ENCODE peak calls at places on chromosomes 3 and 15, in four cellular contexts. Y is IMR-90, I is cardiac fibroblast, A is cardiac muscle cell. E is an unnamed sample.

GRCh38 chr15:58703610-58704009 is 45.9 kb downstream of the ADAM10 start:
- DNase-seq in I (no peak), A (no peak), Y (no peak), E (no peak)

GRCh38 chr3:11591401-11592266 is 52.1 kb downstream of the VGLL4 start:
- DNase-seq in I (peak; percentile 82), Y (peak; percentile 87), A (peak; percentile 79), E (no peak)

GRCh38 chr3:10599444-10599843 is 94.1 kb upstream of the ATP2B2 start:
- DNase-seq in I (no peak), A (no peak), Y (no peak), E (no peak)

GRCh38 chr3:190303887-190304286 is 18.4 kb downstream of the CLDN1 start:
- DNase-seq in Y (no peak), I (no peak), A (no peak), E (no peak)

GRCh38 chr15:28992996-28993719 is 107.4 kb downstream of the APBA2 start:
- DNase-seq in I (no peak), A (peak; percentile 71), Y (no peak), E (no peak)

GRCh38 chr3:89472101-89472500 is 364.7 kb downstream of the EPHA3 start:
- DNase-seq in A (no peak), I (no peak), Y (no peak), E (no peak)

GRCh38 chr15:100525894-100526512 is 2.7 kb downstream of the CERS3 start:
- DNase-seq in I (no peak), A (no peak), Y (no peak), E (no peak)

GRCh38 chr3:171185359-171185758 is 158.8 kb upstream of the SLC2A2 start:
- DNase-seq in A (peak; percentile 21), Y (no peak), I (no peak), E (no peak)

GRCh38 chr3:159760056-159760455 is 228.6 kb upstream of the IL12A start:
- DNase-seq in A (no peak), Y (peak; percentile 38), I (no peak), E (no peak)

GRCh38 chr15:77840962-77841361 is 208.2 kb upstream of the LINGO1 start:
- DNase-seq in A (no peak), I (peak; percentile 89), Y (peak; percentile 80), E (no peak)

GRCh38 chr3:9420850-9421549 is 23.6 kb downstream of the SETD5 start:
- DNase-seq in I (peak; percentile 63), Y (peak; percentile 57), A (no peak), E (no peak)

GRCh38 chr15:49621327-49622210 is 721 bp downstream of the DTWD1 start:
- DNase-seq in A (no peak), I (peak; percentile 39), Y (no peak), E (no peak)

GRCh38 chr3:17847156-17847555 is 104.7 kb upstream of the TBC1D5 start:
- DNase-seq in I (no peak), A (no peak), Y (no peak), E (no peak)

GRCh38 chr15:67520976-67521769 is at the start of gene C15orf61:
- DNase-seq in I (peak; percentile 70), Y (peak; percentile 75), A (peak; percentile 86), E (peak; percentile 75)

GRCh38 chr3:46228259-46229222 is 13.7 kb upstream of the CCR3 start:
- DNase-seq in I (peak; percentile 64), A (no peak), Y (peak; percentile 44), E (no peak)

GRCh38 chr3:114331007-114331406 is 37.2 kb downstream of the TIGIT start:
- DNase-seq in Y (no peak), I (no peak), A (no peak), E (no peak)

GRCh38 chr3:85790445-85791030 is 831.7 kb downstream of the CADM2 start:
- DNase-seq in I (no peak), A (no peak), Y (no peak), E (no peak)

GRCh38 chr15:85482896-85483295 is 102.5 kb downstream of the AKAP13 start:
- DNase-seq in A (no peak), Y (peak; percentile 92), I (peak; percentile 80), E (no peak)

GRCh38 chr3:154132777-154133375 is 11.7 kb downstream of the ARHGEF26 start:
- DNase-seq in I (no peak), A (no peak), Y (peak; percentile 11), E (no peak)

GRCh38 chr15:88127477-88127799 is 129.1 kb downstream of the NTRK3 start:
- DNase-seq in I (no peak), Y (no peak), A (no peak), E (no peak)

GRCh38 chr15:79673416-79674123 is 223.2 kb downstream of the MTHFS start:
- DNase-seq in Y (peak; percentile 58), A (no peak), I (peak; percentile 87), E (no peak)

GRCh38 chr15:25790003-25790660 is 73.0 kb downstream of the ATP10A start:
- DNase-seq in Y (peak; percentile 90), I (peak; percentile 94), A (no peak), E (no peak)

GRCh38 chr3:43964640-43965039 is 273.9 kb downstream of the ABHD5 start:
- DNase-seq in I (no peak), A (no peak), Y (no peak), E (no peak)

GRCh38 chr3:29324180-29324651 is 43.3 kb downstream of the RBMS3 start:
- DNase-seq in Y (peak; percentile 67), A (no peak), I (peak; percentile 95), E (no peak)

GRCh38 chr3:70736009-70736408 is 423.6 kb upstream of the MDFIC2 start:
- DNase-seq in I (peak; percentile 69), A (no peak), Y (peak; percentile 37), E (no peak)

GRCh38 chr3:66561374-66561773 is 60.6 kb upstream of the LRIG1 start:
- DNase-seq in Y (peak; percentile 41), I (peak; percentile 38), A (no peak), E (no peak)

GRCh38 chr3:49625071-49625470 is 49.1 kb upstream of the APEH start:
- DNase-seq in A (no peak), I (no peak), Y (no peak), E (no peak)

GRCh38 chr3:31462050-31462569 is 70.6 kb upstream of the STT3B start:
- DNase-seq in Y (no peak), A (no peak), I (peak; percentile 22), E (no peak)

GRCh38 chr15:52234596-52235541 is 43.7 kb upstream of the GNB5 start:
- DNase-seq in Y (no peak), A (no peak), I (no peak), E (no peak)

GRCh38 chr3:150050510-150050909 is 79.8 kb upstream of the PFN2 start:
- DNase-seq in A (no peak), Y (no peak), I (peak; percentile 18), E (no peak)

GRCh38 chr3:70386043-70386442 is 73.6 kb upstream of the MDFIC2 start:
- DNase-seq in I (no peak), A (no peak), Y (no peak), E (no peak)

GRCh38 chr15:32774022-32774421 is 56.2 kb downstream of the GREM1 start:
- DNase-seq in A (no peak), Y (peak; percentile 98), I (peak; percentile 98), E (no peak)

DNA sequence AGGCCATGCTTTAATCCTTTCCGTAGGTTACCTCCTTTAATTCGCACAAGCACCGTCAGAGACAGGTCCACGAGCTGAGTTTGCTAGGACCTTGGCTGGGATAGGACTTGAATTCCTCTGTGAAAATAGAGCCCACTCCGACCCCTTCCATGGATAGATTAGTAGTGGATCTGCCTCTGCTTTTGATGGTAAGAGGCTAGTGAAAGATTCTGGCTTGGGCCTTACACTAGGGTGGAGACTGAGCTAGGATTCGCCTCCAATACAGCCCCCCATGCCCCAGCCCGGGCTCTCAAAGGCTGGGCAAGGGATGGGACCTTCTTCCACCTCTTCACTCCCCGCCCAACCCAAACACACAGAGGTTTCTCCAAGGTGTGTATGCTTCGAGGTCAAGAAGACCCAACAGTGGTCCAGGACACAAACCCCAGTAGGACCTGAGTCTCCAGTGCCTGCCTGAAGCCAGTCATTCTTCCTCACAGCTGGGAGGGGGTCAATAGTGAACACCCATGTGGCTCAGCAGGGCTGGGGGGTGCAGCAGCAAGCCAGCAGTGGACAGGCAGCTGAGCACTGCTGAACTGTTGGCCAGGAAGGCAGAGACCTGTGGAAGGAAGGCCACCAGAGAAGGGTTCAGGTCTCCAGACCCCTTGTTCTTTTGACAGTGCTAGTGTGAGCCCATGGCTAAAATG is 75.7 kb downstream of the SPSB4 start:
- DNase-seq in A (no peak), Y (no peak), I (no peak), E (no peak)
- TF ChIP-seq CTCF in A (no peak), Y (no peak), I (no peak), E (no peak)

DNA sequence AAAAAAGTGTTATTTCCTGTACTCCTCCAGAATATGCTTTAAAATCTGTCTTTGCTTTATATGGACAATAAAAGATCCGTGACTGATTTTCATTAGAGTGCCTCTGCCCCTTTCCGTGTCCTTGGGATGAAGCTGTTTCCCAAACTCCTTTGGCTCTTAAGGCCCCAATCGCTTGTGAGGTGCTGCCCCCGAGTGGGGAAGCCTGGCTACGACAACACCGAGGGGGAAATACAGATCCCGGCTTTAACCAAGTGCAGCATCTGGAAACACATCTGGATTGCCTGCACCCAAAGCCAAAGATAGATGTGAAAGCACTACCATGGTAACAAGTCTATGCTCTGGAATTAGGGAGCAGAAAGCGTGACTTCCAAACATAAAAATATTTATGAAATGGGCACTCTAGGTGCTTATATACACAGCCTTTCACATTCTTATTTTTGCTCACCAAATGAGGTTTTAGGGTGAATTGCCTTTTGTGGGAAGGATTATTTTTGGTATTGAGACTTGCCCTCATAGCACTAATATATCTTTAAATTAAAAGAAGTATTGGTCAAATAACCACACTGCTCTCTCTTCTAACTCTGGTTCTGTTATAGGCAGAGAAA is 40.6 kb upstream of the ADCY5 start:
- DNase-seq in I (peak; percentile 77), Y (peak; percentile 56), A (peak; percentile 86), E (peak; percentile 57)
- TF ChIP-seq CTCF in I (peak; percentile 91), Y (peak; percentile 88), A (peak; percentile 98), E (peak; percentile 96)

GRCh38 chr3:68206524-68207117 is 552.2 kb upstream of the SUCLG2 start:
- DNase-seq in I (no peak), A (no peak), Y (no peak), E (no peak)
- TF ChIP-seq CTCF in I (no peak), A (no peak), Y (no peak), E (peak; percentile 2)

DNA sequence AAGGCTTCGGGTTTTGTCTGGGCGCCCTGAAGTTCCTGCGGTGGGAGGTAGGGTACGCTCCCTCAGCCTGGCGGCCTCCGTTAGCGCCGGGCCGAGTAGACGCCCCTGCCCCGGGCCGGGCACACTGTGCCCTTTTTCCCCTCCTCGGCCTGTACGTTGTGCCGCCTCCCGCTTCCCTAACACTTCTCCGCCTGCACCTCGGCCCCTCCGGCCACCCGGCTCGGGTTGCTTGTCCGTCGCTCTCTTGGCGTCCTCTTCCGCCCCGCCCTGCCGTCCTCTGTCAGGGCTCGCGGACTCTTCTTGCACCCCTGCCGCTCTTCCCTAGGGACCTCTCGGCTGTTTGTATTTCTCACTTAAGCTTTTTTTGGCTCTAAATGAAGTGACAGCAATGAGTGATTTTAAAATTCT is 384 bp downstream of the KNL1 start:
- DNase-seq in Y (peak; percentile 16), A (peak; percentile 80), I (peak; percentile 65), E (no peak)
- TF ChIP-seq CTCF in Y (no peak), A (peak; percentile 12), I (peak; percentile 45), E (no peak)

GRCh38 chr3:51686056-51686455 is 15.0 kb downstream of the TEX264 start:
- DNase-seq in A (no peak), I (no peak), Y (no peak), E (no peak)
- TF ChIP-seq CTCF in A (no peak), I (no peak), Y (no peak), E (no peak)

GRCh38 chr15:94154255-94154654 is 77.1 kb upstream of the MCTP2 start:
- DNase-seq in I (no peak), Y (no peak), A (no peak), E (no peak)
- TF ChIP-seq CTCF in I (no peak), Y (no peak), A (no peak), E (no peak)

GRCh38 chr3:19065027-19065426 is 83.3 kb upstream of the KCNH8 start:
- DNase-seq in A (peak; percentile 42), I (no peak), Y (no peak), E (no peak)
- TF ChIP-seq CTCF in A (peak; percentile 5), I (no peak), Y (no peak), E (peak; percentile 72)